ENCODE peak calls at places on chromosomes 12 and 14, in four cellular contexts. P is aorta, M is cardiac muscle cell, I is GM04504. N is an unnamed sample.

GRCh38 chr14:105448706-105449111 is 25.9 kb upstream of the CRIP2 start:
- DNase-seq in M (peak), I (peak), P (peak), N (no peak)

GRCh38 chr14:69863083-69863482 is 16.1 kb upstream of the SMOC1 start:
- DNase-seq in M (no peak), P (no peak), I (no peak), N (no peak)

GRCh38 chr12:124916370-124917134 is 2.1 kb upstream of the UBC start:
- DNase-seq in M (peak), P (peak), I (peak), N (no peak)

GRCh38 chr14:59507063-59507751 is 22.9 kb downstream of the JKAMP start:
- DNase-seq in M (peak), I (peak), P (peak), N (no peak)

GRCh38 chr14:58491593-58491992 is 64.1 kb downstream of the KIAA0586 start:
- DNase-seq in M (peak), P (no peak), I (no peak), N (no peak)

GRCh38 chr12:65493893-65494205 is 215.4 kb downstream of the MSRB3 start:
- DNase-seq in M (no peak), I (no peak), P (no peak), N (no peak)

GRCh38 chr12:38775457-38775856 is 129.9 kb downstream of the CPNE8 start:
- DNase-seq in P (no peak), M (no peak), I (no peak), N (no peak)

GRCh38 chr14:60642270-60642789 is 6.9 kb downstream of the SIX1 start:
- DNase-seq in I (no peak), P (no peak), M (no peak), N (no peak)

GRCh38 chr14:104187931-104188726 is 49.7 kb downstream of the KIF26A start:
- DNase-seq in I (no peak), P (no peak), M (no peak), N (no peak)

GRCh38 chr12:122547330-122547729 is 20.3 kb downstream of the KNTC1 start:
- DNase-seq in I (no peak), P (no peak), M (no peak), N (no peak)

GRCh38 chr12:26831959-26832816 is 806 bp downstream of the ITPR2 start:
- DNase-seq in I (peak), M (peak), P (peak), N (peak)

GRCh38 chr14:54256156-54256555 is 140.7 kb upstream of the CDKN3 start:
- DNase-seq in I (no peak), M (no peak), P (no peak), N (no peak)

GRCh38 chr14:43540948-43541347 is 966.1 kb downstream of the FSCB start:
- DNase-seq in M (no peak), I (no peak), P (no peak), N (no peak)

GRCh38 chr12:10409387-10409786 is at the start of gene KLRC4:
- DNase-seq in M (peak), P (no peak), I (no peak), N (no peak)

GRCh38 chr12:102297412-102297811 is 99.8 kb upstream of the PMCH start:
- DNase-seq in I (no peak), P (no peak), M (no peak), N (no peak)

GRCh38 chr12:46516933-46517578 is 144.5 kb upstream of the SLC38A2 start:
- DNase-seq in P (peak), M (no peak), I (no peak), N (no peak)

GRCh38 chr12:124727922-124728321 is 135.7 kb downstream of the SCARB1 start:
- DNase-seq in I (no peak), M (no peak), P (no peak), N (no peak)

GRCh38 chr12:14273911-14274306 is 91.6 kb upstream of the ATF7IP start:
- DNase-seq in M (no peak), P (no peak), I (no peak), N (no peak)

GRCh38 chr12:106580671-106581508 is 1.9 kb upstream of the RFX4 start:
- DNase-seq in I (no peak), M (no peak), P (no peak), N (no peak)

GRCh38 chr12:74725154-74725553 is 187.5 kb downstream of the ATXN7L3B start:
- DNase-seq in M (peak), I (no peak), P (no peak), N (no peak)

GRCh38 chr14:104346112-104346462 is 207.7 kb downstream of the KIF26A start:
- DNase-seq in M (no peak), I (no peak), P (no peak), N (no peak)

GRCh38 chr12:124169577-124169976 is 125.3 kb upstream of the RFLNA start:
- DNase-seq in I (no peak), M (no peak), P (no peak), N (no peak)

GRCh38 chr12:66863276-66863675 is 184.4 kb upstream of the GRIP1 start:
- DNase-seq in M (no peak), I (no peak), P (no peak), N (no peak)

GRCh38 chr12:112843272-112843671 is 51.7 kb downstream of the RPH3A start:
- DNase-seq in I (no peak), P (no peak), M (peak), N (no peak)

GRCh38 chr12:132218915-132219314 is 74.7 kb downstream of the NOC4L start:
- DNase-seq in M (no peak), P (peak), I (no peak), N (no peak)

GRCh38 chr12:22543246-22544037 is 900 bp downstream of the C2CD5 start:
- DNase-seq in M (peak), I (no peak), P (no peak), N (no peak)

GRCh38 chr12:120944645-120945217 is 33.6 kb upstream of the HNF1A start:
- DNase-seq in I (peak), M (peak), P (peak), N (no peak)

GRCh38 chr12:53965251-53966069 is 7.5 kb upstream of the HOXC11 start:
- DNase-seq in I (no peak), M (no peak), P (peak), N (no peak)

GRCh38 chr12:2925322-2925995 is 33.7 kb upstream of the TEAD4 start:
- DNase-seq in M (no peak), I (no peak), P (no peak), N (no peak)

GRCh38 chr14:56120091-56120632 is 2.0 kb downstream of the PELI2 start:
- DNase-seq in M (peak), P (no peak), I (no peak), N (no peak)

GRCh38 chr14:104395276-104395675 is 184.3 kb upstream of the C14orf180 start:
- DNase-seq in M (no peak), P (no peak), I (no peak), N (no peak)

GRCh38 chr12:132279184-132279889 is 50.1 kb downstream of the GALNT9 start:
- DNase-seq in M (peak), I (no peak), P (no peak), N (no peak)

GRCh38 chr14:73924337-73924736 is 25.6 kb downstream of the FAM161B start:
- DNase-seq in M (no peak), I (no peak), P (no peak), N (no peak)

GRCh38 chr12:26058818-26059217 is 66.0 kb downstream of the BHLHE41 start:
- DNase-seq in I (no peak), P (no peak), M (no peak), N (no peak)

GRCh38 chr12:124096109-124096508 is 123.1 kb downstream of the ZNF664 start:
- DNase-seq in P (no peak), M (no peak), I (no peak), N (no peak)

GRCh38 chr14:94690486-94690885 is 78.3 kb downstream of the SERPINA3 start:
- DNase-seq in M (no peak), P (peak), I (no peak), N (no peak)

N was measured in SIG-M5.